ENCODE peak calls at places on chromosomes 16 and 17, in six cellular contexts. G, U, E, O, X and D are unnamed samples.

GRCh38 chr16:84885024-84885910 is 65.5 kb downstream of the CRISPLD2 start:
- DNase-seq in G (no peak), U (no peak), E (no peak), O (no peak), X (no peak), D (peak; percentile 55)

GRCh38 chr17:954431-955164 is 25.0 kb downstream of the NXN start:
- DNase-seq in G (no peak), U (no peak), E (no peak), O (no peak), X (peak; percentile 70), D (peak; percentile 74)

GRCh38 chr17:59542960-59543635 is 22.3 kb upstream of the DHX40 start:
- DNase-seq in G (no peak), U (no peak), E (no peak), O (no peak), X (no peak), D (no peak)

GRCh38 chr16:64061621-64062020 is 1060.2 kb downstream of the CDH11 start:
- DNase-seq in G (no peak), U (no peak), E (no peak), O (no peak), X (no peak), D (no peak)

GRCh38 chr17:3683054-3683511 is 12.9 kb downstream of the P2RX5 start:
- DNase-seq in G (peak; percentile 66), U (no peak), E (peak; percentile 48), O (peak; percentile 27), X (peak; percentile 37), D (peak; percentile 92)

GRCh38 chr17:1379930-1380313 is 20.1 kb downstream of the YWHAE start:
- DNase-seq in G (no peak), U (no peak), E (peak; percentile 74), O (no peak), X (no peak), D (no peak)

GRCh38 chr16:1560866-1561265 is 27.4 kb downstream of the TMEM204 start:
- DNase-seq in G (no peak), U (no peak), E (no peak), O (no peak), X (no peak), D (no peak)

GRCh38 chr16:839643-840408 is 39.3 kb upstream of the GNG13 start:
- DNase-seq in G (no peak), U (no peak), E (no peak), O (no peak), X (no peak), D (no peak)

GRCh38 chr17:27756467-27757371 is 43.6 kb downstream of the NOS2 start:
- DNase-seq in G (peak; percentile 68), U (no peak), E (no peak), O (peak; percentile 15), X (peak; percentile 62), D (peak; percentile 91)

GRCh38 chr17:62062313-62062712 is 2.8 kb downstream of the MED13 start:
- DNase-seq in G (no peak), U (no peak), E (no peak), O (no peak), X (no peak), D (no peak)

GRCh38 chr17:35766903-35767510 is 6.3 kb downstream of the C17orf50 start:
- DNase-seq in G (peak; percentile 12), U (no peak), E (no peak), O (no peak), X (peak; percentile 60), D (peak; percentile 57)

GRCh38 chr16:85475233-85475632 is 137.9 kb upstream of the GSE1 start:
- DNase-seq in G (no peak), U (no peak), E (no peak), O (no peak), X (no peak), D (no peak)

GRCh38 chr17:73196500-73196899 is 3.6 kb downstream of the COG1 start:
- DNase-seq in G (no peak), U (peak; percentile 39), E (no peak), O (no peak), X (peak; percentile 57), D (peak; percentile 92)

GRCh38 chr17:16398270-16399267 is 16.8 kb upstream of the TRPV2 start:
- DNase-seq in G (no peak), U (no peak), E (peak; percentile 35), O (no peak), X (no peak), D (peak; percentile 68)

GRCh38 chr16:2122429-2122828 is 13.3 kb downstream of the PKD1 start:
- DNase-seq in G (no peak), U (no peak), E (no peak), O (no peak), X (no peak), D (no peak)

GRCh38 chr17:43094129-43094834 is 30.9 kb downstream of the BRCA1 start:
- DNase-seq in G (no peak), U (no peak), E (no peak), O (no peak), X (no peak), D (no peak)

GRCh38 chr16:19523184-19523558 is 571 bp upstream of the CCP110 start:
- DNase-seq in G (no peak), U (peak; percentile 19), E (no peak), O (no peak), X (no peak), D (no peak)

GRCh38 chr16:28984619-28985135 is at the start of gene LAT:
- DNase-seq in G (no peak), U (peak; percentile 39), E (no peak), O (peak; percentile 60), X (no peak), D (no peak)

GRCh38 chr16:67537636-67538591 is 9.3 kb downstream of the RIPOR1 start:
- DNase-seq in G (no peak), U (peak; percentile 83), E (no peak), O (peak; percentile 35), X (peak; percentile 61), D (peak; percentile 78)

GRCh38 chr17:34797724-34798123 is 163.5 kb downstream of the CCT6B start:
- DNase-seq in G (peak; percentile 27), U (peak; percentile 21), E (no peak), O (no peak), X (peak; percentile 88), D (peak; percentile 97)

GRCh38 chr16:69132424-69133252 is at the start of the genes CHTF8 and UTP4:
- DNase-seq in G (peak; percentile 93), U (peak; percentile 87), E (no peak), O (peak; percentile 69), X (peak; percentile 93), D (peak; percentile 94)

GRCh38 chr16:89052824-89053724 is 40.6 kb upstream of the ACSF3 start:
- DNase-seq in G (peak; percentile 79), U (peak; percentile 12), E (no peak), O (no peak), X (no peak), D (no peak)

GRCh38 chr17:67994827-67995567 is 1.3 kb downstream of the C17orf58 start:
- DNase-seq in G (no peak), U (no peak), E (no peak), O (no peak), X (no peak), D (peak; percentile 53)

GRCh38 chr17:82846061-82846691 is 6.4 kb upstream of the ZNF750 start:
- DNase-seq in G (no peak), U (no peak), E (no peak), O (no peak), X (no peak), D (peak; percentile 49)

GRCh38 chr17:77836557-77837041 is 121.9 kb upstream of the TNRC6C start:
- DNase-seq in G (no peak), U (no peak), E (no peak), O (no peak), X (no peak), D (no peak)

GRCh38 chr16:58158137-58158536 is 29.0 kb upstream of the CFAP20 start:
- DNase-seq in G (no peak), U (no peak), E (no peak), O (no peak), X (no peak), D (no peak)

GRCh38 chr16:83994087-83994486 is 26.0 kb downstream of the NECAB2 start:
- DNase-seq in G (no peak), U (no peak), E (no peak), O (no peak), X (no peak), D (no peak)

GRCh38 chr17:40551874-40552768 is 13.2 kb downstream of the CCR7 start:
- DNase-seq in G (no peak), U (no peak), E (no peak), O (no peak), X (no peak), D (peak; percentile 45)
- H3K4me1 ChIP-seq in G (peaks cover 3% of the 10 kb centered on the region), U (peaks cover 93% of the 10 kb centered on the region), E (peaks cover 45% of the 10 kb centered on the region), O (peaks cover 99% of the 10 kb centered on the region), X (peaks cover 32% of the 10 kb centered on the region), D (no peaks in the 10 kb centered on the region)

DNA sequence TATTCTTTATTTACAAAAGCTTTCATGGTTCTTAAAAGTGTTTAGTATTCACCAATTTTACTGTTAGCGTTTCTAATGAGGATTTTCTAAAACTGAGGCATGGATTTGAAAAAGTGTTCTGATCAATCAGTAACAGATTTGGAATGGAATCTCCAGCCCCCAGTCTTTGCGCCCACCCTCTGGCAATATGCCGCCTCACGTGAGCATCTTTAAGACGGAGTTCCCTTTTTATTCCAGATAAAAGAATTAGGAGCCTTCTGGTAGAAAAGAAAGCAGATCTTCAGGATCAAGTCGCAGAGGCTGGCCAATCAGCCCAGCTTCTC is 1.1 kb downstream of the TBC1D16 start:
- DNase-seq in G (no peak), U (no peak), E (no peak), O (no peak), X (no peak), D (no peak)
- H3K4me3 ChIP-seq in G (peak overlapping the region; percentile 85), U (peak overlapping the region; percentile 80), E (no peak overlapping the region), O (no peak overlapping the region), X (peak overlapping the region; percentile 82), D (peak overlapping the region; percentile 95)

GRCh38 chr17:32264140-32264799 is 1.4 kb upstream of the RHBDL3 start:
- DNase-seq in G (no peak), U (no peak), E (no peak), O (no peak), X (no peak), D (peak; percentile 85)
- TF ChIP-seq CTCF in G (no peak), U (peak; percentile 18), E (no peak), O (no peak), X (peak; percentile 18), D (peak; percentile 66)

GRCh38 chr16:86929149-86929871 is 351.0 kb downstream of the FOXL1 start:
- DNase-seq in G (no peak), U (peak; percentile 50), E (no peak), O (no peak), X (peak; percentile 20), D (no peak)
- H3K4me1 ChIP-seq in G (no peaks in the 10 kb centered on the region), U (peaks cover 38% of the 10 kb centered on the region), E (no peaks in the 10 kb centered on the region), O (no peaks in the 10 kb centered on the region), X (peaks cover 34% of the 10 kb centered on the region), D (peaks cover 4% of the 10 kb centered on the region)

GRCh38 chr16:11229432-11229831 is 26.6 kb downstream of the SOCS1 start:
- DNase-seq in G (no peak), U (no peak), E (no peak), O (no peak), X (no peak), D (no peak)

GRCh38 chr16:11231367-11231970 is 24.5 kb downstream of the SOCS1 start:
- DNase-seq in G (no peak), U (no peak), E (no peak), O (no peak), X (no peak), D (no peak)

GRCh38 chr16:11232852-11233726 is 22.9 kb downstream of the SOCS1 start:
- DNase-seq in G (no peak), U (peak; percentile 48), E (no peak), O (peak; percentile 69), X (no peak), D (peak; percentile 76)

GRCh38 chr16:11232302-11232851 is 23.6 kb downstream of the SOCS1 start:
- DNase-seq in G (no peak), U (no peak), E (no peak), O (no peak), X (no peak), D (no peak)

GRCh38 chr16:11229906-11230305 is 26.1 kb downstream of the SOCS1 start:
- DNase-seq in G (no peak), U (no peak), E (no peak), O (no peak), X (no peak), D (no peak)
- H3K4me3 ChIP-seq in G (no peak overlapping the region), U (no peak overlapping the region), E (no peak overlapping the region), O (no peak overlapping the region), X (no peak overlapping the region), D (no peak overlapping the region)